ENCODE peak calls at places on chromosomes 5 and 9, in ten cellular contexts. Q is fibroblast of lung; Y is right lobe of liver; I is GM20000; T is CD4-positive, alpha-beta T cell; P is coronary artery; H is tibial artery; S is astrocyte of the cerebellum; B is endodermal cell; R is GM10248. M is an unnamed sample.
A peak's percentile ranks its signal among the peaks of the same experiment; 100 is the strongest.

GRCh38 chr5:175627739-175628138 is 30.1 kb upstream of the HRH2 start:
- DNase-seq in Q (no peak), Y (no peak), I (no peak), T (no peak), P (no peak), H (no peak), S (no peak), B (no peak), R (no peak), M (no peak)

GRCh38 chr5:150540615-150541396 is 32.9 kb downstream of the NDST1 start:
- DNase-seq in Q (peak; percentile 97), Y (peak; percentile 63), I (no peak), T (no peak), P (no peak), H (peak; percentile 46), S (peak; percentile 97), B (no peak), R (no peak), M (no peak)

GRCh38 chr9:72858089-72858912 is 94.6 kb downstream of the ALDH1A1 start:
- DNase-seq in Q (peak; percentile 30), Y (peak; percentile 80), I (no peak), T (no peak), P (no peak), H (no peak), S (no peak), B (no peak), R (no peak), M (no peak)

GRCh38 chr5:173308226-173308625 is 20.0 kb downstream of the STC2 start:
- DNase-seq in Q (no peak), Y (no peak), I (no peak), T (no peak), P (no peak), H (no peak), S (no peak), B (no peak), R (no peak), M (no peak)

GRCh38 chr5:111679611-111680010 is 77.4 kb downstream of the NREP start:
- DNase-seq in Q (no peak), Y (no peak), I (no peak), T (no peak), P (no peak), H (no peak), S (no peak), B (no peak), R (no peak), M (no peak)

GRCh38 chr5:61653802-61654580 is 321.9 kb downstream of the ZSWIM6 start:
- DNase-seq in Q (no peak), Y (no peak), I (no peak), T (no peak), P (no peak), H (no peak), S (no peak), B (no peak), R (no peak), M (no peak)

GRCh38 chr9:133385452-133385851 is 9.3 kb downstream of the STKLD1 start:
- DNase-seq in Q (no peak), Y (no peak), I (no peak), T (no peak), P (no peak), H (no peak), S (no peak), B (no peak), R (no peak), M (no peak)

GRCh38 chr9:70438341-70438924 is 24.0 kb upstream of the KLF9 start:
- DNase-seq in Q (peak; percentile 68), Y (peak; percentile 59), I (no peak), T (no peak), P (peak; percentile 80), H (peak; percentile 80), S (no peak), B (no peak), R (no peak), M (no peak)

GRCh38 chr9:96638606-96639364 is 16.3 kb downstream of the PRXL2C start:
- DNase-seq in Q (peak; percentile 35), Y (no peak), I (no peak), T (no peak), P (no peak), H (no peak), S (no peak), B (no peak), R (no peak), M (no peak)

GRCh38 chr5:105688227-105688807 is 1982.4 kb downstream of the EFNA5 start:
- DNase-seq in Q (no peak), Y (no peak), I (no peak), T (no peak), P (no peak), H (no peak), S (no peak), B (peak; percentile 50), R (no peak), M (no peak)

GRCh38 chr9:114081441-114082016 is 3.4 kb upstream of the AMBP start:
- DNase-seq in Q (no peak), Y (no peak), I (no peak), T (no peak), P (no peak), H (no peak), S (no peak), B (peak; percentile 20), R (no peak), M (no peak)

GRCh38 chr5:171418316-171418981 is 998 bp upstream of the FGF18 start:
- DNase-seq in Q (peak; percentile 78), Y (peak; percentile 80), I (peak; percentile 93), T (peak; percentile 28), P (peak; percentile 89), H (peak; percentile 72), S (peak; percentile 72), B (peak; percentile 98), R (peak; percentile 88), M (peak; percentile 64)

GRCh38 chr5:151078490-151079262 is 2.2 kb downstream of the TNIP1 start:
- DNase-seq in Q (no peak), Y (peak; percentile 62), I (peak; percentile 83), T (peak; percentile 52), P (no peak), H (no peak), S (no peak), B (no peak), R (peak; percentile 79), M (peak; percentile 71)

DNA sequence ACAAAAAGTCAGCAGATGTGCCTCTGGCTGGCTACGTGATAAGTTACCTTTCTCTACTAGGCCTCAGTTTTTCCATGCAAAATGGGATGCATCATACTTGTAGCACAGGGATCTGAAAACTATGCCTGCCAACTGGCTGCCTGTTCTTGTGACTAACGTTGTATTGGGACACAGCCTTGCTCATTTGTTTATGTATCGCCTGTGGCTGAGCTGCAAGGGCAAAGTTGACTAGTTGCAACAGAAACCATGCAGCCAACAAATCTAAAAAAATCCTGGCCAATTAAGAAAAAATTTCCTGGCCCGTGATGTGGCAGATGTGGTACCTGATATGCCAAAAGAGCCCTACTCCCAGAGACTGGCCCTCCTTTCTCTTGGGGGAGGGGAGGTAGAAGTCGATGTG is 131.3 kb downstream of the SEC61B start:
- DNase-seq in Q (peak; percentile 83), Y (peak; percentile 62), I (no peak), T (no peak), P (no peak), H (peak; percentile 85), S (peak; percentile 36), B (no peak), R (no peak), M (no peak)
- TF ChIP-seq CTCF in Q (no peak), Y (no peak), I (no peak), T (no peak), P (no peak), H (no peak), S (no peak), B (no peak), R (no peak), M (no peak)

GRCh38 chr9:68950188-68950587 is 63.7 kb downstream of the PRKACG start:
- DNase-seq in Q (no peak), Y (no peak), I (no peak), T (no peak), P (no peak), H (no peak), S (no peak), B (peak; percentile 62), R (no peak), M (no peak)

GRCh38 chr9:68950689-68951088 is 63.2 kb downstream of the PRKACG start:
- DNase-seq in Q (no peak), Y (no peak), I (no peak), T (no peak), P (no peak), H (no peak), S (no peak), B (peak; percentile 71), R (no peak), M (no peak)

GRCh38 chr9:68947015-68947414 is 66.9 kb downstream of the PRKACG start:
- DNase-seq in Q (no peak), Y (no peak), I (no peak), T (no peak), P (no peak), H (no peak), S (no peak), B (peak; percentile 82), R (no peak), M (no peak)

GRCh38 chr9:68947842-68948569 is 65.9 kb downstream of the PRKACG start:
- DNase-seq in Q (no peak), Y (no peak), I (no peak), T (no peak), P (no peak), H (no peak), S (no peak), B (peak; percentile 67), R (no peak), M (peak; percentile 41)

DNA sequence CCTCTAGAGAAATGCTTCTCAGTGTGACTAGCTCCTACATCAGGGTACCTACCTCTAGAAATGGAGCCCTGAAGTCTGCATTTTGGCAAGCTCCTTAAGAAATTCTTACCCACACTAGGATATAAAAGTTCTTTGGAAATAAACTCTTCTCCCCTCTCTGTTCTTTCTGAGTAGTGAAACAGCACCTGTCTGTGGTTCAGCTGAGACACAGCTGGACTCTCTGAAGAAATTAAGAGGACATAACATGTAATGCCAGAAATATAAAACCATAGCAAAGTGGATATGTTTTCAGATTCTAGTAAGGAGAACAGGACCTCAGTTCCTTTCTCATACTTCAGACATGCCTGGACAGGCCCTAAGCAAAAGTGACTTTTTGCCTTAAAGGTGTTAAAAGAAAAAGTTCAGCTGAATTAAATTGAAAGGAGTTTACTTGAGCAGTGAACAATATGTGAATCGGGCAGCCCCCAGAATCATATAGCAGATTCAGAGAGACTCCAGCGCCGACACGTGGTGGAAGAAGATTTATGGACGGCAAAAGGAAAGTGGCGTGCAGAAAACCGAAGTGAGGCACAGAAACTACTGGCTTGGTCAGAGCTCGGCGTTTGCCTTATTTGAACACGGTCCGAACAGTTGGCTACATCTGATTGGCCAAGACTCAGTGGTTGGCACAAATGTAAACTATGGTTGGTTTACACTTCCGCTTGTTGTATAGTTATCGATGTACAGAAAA is 64.5 kb downstream of the PRKACG start:
- DNase-seq in Q (no peak), Y (no peak), I (no peak), T (no peak), P (no peak), H (no peak), S (no peak), B (peak; percentile 55), R (no peak), M (peak; percentile 22)
- TF ChIP-seq CTCF in Q (peak; percentile 18), Y (no peak), I (peak; percentile 21), T (no peak), P (no peak), H (peak; percentile 37), S (peak; percentile 24), B (peak; percentile 32), R (peak; percentile 58), M (peak; percentile 47)

GRCh38 chr5:76145945-76146344 is 62.8 kb downstream of the SV2C start:
- DNase-seq in Q (peak; percentile 1), Y (no peak), I (no peak), T (no peak), P (no peak), H (no peak), S (peak; percentile 0), B (peak; percentile 82), R (peak; percentile 18), M (no peak)
- TF ChIP-seq CTCF in Q (no peak), Y (peak; percentile 19), I (no peak), T (no peak), P (no peak), H (no peak), S (no peak), B (peak; percentile 76), R (peak; percentile 24), M (peak; percentile 64)

GRCh38 chr5:167708449-167708848 is 583.0 kb upstream of the WWC1 start:
- DNase-seq in Q (no peak), Y (no peak), I (no peak), T (no peak), P (no peak), H (no peak), S (no peak), B (peak; percentile 66), R (no peak), M (no peak)
- TF ChIP-seq CTCF in Q (no peak), Y (no peak), I (no peak), T (no peak), P (no peak), H (no peak), S (no peak), B (peak; percentile 70), R (no peak), M (no peak)

M was measured in GM06990.